ENCODE peak calls at places on chromosomes 1 and 21, in eight cellular contexts. N, K, S, R, X, Y, G and I are unnamed samples.

GRCh38 chr1:108050911-108051624 is 86.1 kb upstream of the VAV3 start:
- DNase-seq in G (no peak), K (no peak), S (peak; percentile 31), R (no peak), N (no peak), X (peak; percentile 62), Y (no peak), I (no peak)

GRCh38 chr1:59569198-59569597 is 245.6 kb upstream of the HOOK1 start:
- DNase-seq in Y (no peak), N (no peak), R (no peak), K (no peak), S (peak; percentile 21), G (no peak), X (no peak), I (no peak)

GRCh38 chr1:240044620-240045019 is 47.1 kb upstream of the FMN2 start:
- DNase-seq in S (peak; percentile 48), N (no peak), Y (no peak), R (no peak), G (no peak), K (no peak), X (no peak), I (peak; percentile 7)

GRCh38 chr1:161905269-161905884 is 118.3 kb downstream of the OLFML2B start:
- DNase-seq in S (peak; percentile 47), G (peak; percentile 31), R (peak; percentile 20), K (no peak), N (peak; percentile 25), Y (peak; percentile 67), X (peak; percentile 57), I (peak; percentile 26)

GRCh38 chr1:44819257-44819593 is 10.9 kb downstream of the BTBD19 start:
- DNase-seq in Y (no peak), R (no peak), S (no peak), N (no peak), X (peak; percentile 72), K (no peak), G (no peak), I (no peak)

GRCh38 chr21:41503331-41503730 is 4.6 kb downstream of the TMPRSS2 start:
- DNase-seq in G (no peak), N (no peak), K (no peak), R (no peak), Y (no peak), S (no peak), X (no peak), I (no peak)

GRCh38 chr1:199743227-199743626 is 284.3 kb upstream of the NR5A2 start:
- DNase-seq in S (peak; percentile 36), R (peak; percentile 39), N (no peak), G (no peak), K (peak; percentile 12), X (no peak), Y (no peak), I (peak; percentile 39)

GRCh38 chr1:8075511-8076051 is 49.5 kb upstream of the ERRFI1 start:
- DNase-seq in G (no peak), S (no peak), N (no peak), K (no peak), R (peak; percentile 30), Y (no peak), X (no peak), I (peak; percentile 16)

GRCh38 chr1:44817771-44818495 is 9.6 kb downstream of the BTBD19 start:
- DNase-seq in S (no peak), X (no peak), G (no peak), K (no peak), Y (no peak), R (no peak), N (no peak), I (no peak)

GRCh38 chr1:47894718-47895393 is 102.3 kb downstream of the TRABD2B start:
- DNase-seq in N (no peak), S (peak; percentile 45), G (no peak), X (peak; percentile 69), K (peak; percentile 57), R (peak; percentile 4), Y (peak; percentile 50), I (no peak)

GRCh38 chr1:232880354-232880753 is 70.1 kb upstream of the NTPCR start:
- DNase-seq in N (no peak), G (peak; percentile 50), K (no peak), X (peak; percentile 85), Y (peak; percentile 74), R (peak; percentile 29), S (peak; percentile 33), I (peak; percentile 13)

GRCh38 chr1:23525558-23526174 is 5.4 kb downstream of the E2F2 start:
- DNase-seq in X (no peak), G (no peak), R (no peak), K (no peak), S (no peak), Y (no peak), N (no peak), I (no peak)

GRCh38 chr1:226979517-226980121 is 39.5 kb downstream of the COQ8A start:
- DNase-seq in R (no peak), Y (no peak), N (no peak), X (peak; percentile 54), K (no peak), S (no peak), G (no peak), I (no peak)

GRCh38 chr1:116824631-116825399 is 70.6 kb downstream of the CD2 start:
- DNase-seq in R (no peak), Y (no peak), N (no peak), G (no peak), K (no peak), X (peak; percentile 75), S (no peak), I (no peak)

GRCh38 chr1:204301171-204301957 is 58.4 kb downstream of the PLEKHA6 start:
- DNase-seq in R (no peak), Y (no peak), K (no peak), S (no peak), N (no peak), G (no peak), X (no peak), I (no peak)

GRCh38 chr1:51960262-51960661 is 30.2 kb downstream of the RAB3B start:
- DNase-seq in N (no peak), K (no peak), G (no peak), X (peak; percentile 84), S (no peak), Y (no peak), R (no peak), I (no peak)

GRCh38 chr1:225866981-225867380 is 15.2 kb downstream of the TMEM63A start:
- DNase-seq in Y (no peak), K (no peak), N (no peak), R (no peak), S (no peak), X (no peak), G (no peak), I (no peak)

GRCh38 chr1:36161656-36162531 is 5.9 kb downstream of the MAP7D1 start:
- DNase-seq in K (no peak), X (peak; percentile 75), G (no peak), R (no peak), N (no peak), S (peak; percentile 46), Y (peak; percentile 42), I (peak; percentile 33)

GRCh38 chr1:241460098-241460873 is 59.3 kb downstream of the FH start:
- DNase-seq in R (no peak), N (no peak), G (no peak), K (no peak), Y (no peak), S (no peak), X (no peak), I (no peak)

GRCh38 chr1:3456964-3457909 is 2.8 kb downstream of the ARHGEF16 start:
- DNase-seq in Y (no peak), K (no peak), N (no peak), S (no peak), X (no peak), R (no peak), G (no peak), I (no peak)

GRCh38 chr1:153670257-153670858 is 435 bp downstream of the ILF2 start:
- DNase-seq in X (no peak), Y (no peak), R (no peak), N (no peak), S (no peak), K (no peak), G (no peak), I (no peak)

DNA sequence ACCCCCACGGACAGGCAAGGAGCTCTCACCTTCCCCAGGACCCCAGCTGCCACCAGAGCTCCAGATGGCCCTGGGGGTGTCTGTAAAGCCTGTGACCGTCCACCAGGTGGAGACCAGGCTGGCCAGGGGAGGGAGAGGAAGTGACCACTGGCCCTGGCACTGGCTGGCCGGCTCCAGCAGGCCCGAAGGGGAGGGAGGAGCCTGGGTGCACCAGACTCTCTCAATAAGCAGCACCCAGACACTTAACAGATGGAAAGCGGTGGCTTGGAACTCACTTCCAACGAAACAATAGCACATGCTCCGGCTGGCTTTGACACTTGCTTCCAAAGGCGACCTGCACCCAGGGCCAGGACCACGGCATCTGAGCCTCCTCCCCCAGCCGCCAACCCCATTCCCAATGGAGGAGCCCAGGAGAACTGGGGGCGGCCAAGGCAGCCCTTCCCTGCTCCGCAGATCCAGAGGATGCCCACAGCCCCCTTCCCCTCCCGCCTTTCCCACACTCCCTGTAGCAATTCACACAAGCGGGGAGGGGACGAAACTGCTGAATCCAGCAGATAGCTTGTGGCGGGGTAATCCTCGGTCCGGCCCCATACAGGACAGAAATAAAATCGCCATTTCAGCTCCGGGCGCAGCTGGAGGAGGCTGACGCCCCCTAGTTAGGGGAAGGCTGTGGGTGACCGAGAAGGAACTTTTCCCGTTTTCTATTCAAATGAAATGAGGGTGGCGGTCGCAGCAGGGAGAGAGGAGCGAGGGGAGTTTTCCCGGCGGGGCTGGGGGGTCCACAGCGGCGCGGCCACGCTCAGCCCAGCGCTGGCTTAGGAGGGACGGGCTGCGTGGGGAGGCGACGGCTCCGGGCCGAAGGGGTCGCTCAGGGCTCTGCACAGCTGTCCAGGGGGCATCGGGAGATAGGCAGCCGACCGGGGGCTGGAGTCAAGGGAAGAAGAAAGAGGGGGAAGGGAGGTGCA is 612 bp upstream of the PDE9A start:
- DNase-seq in X (peak; percentile 87), R (peak; percentile 31), N (no peak), Y (peak; percentile 29), S (peak; percentile 60), G (no peak), K (peak; percentile 51), I (no peak)
- H3K4me3 ChIP-seq in X (peak overlapping the region; percentile 79), R (peak overlapping the region; percentile 39), N (no peak overlapping the region), Y (no peak overlapping the region), S (peak overlapping the region; percentile 20), G (no peak overlapping the region), K (no peak overlapping the region), I (no peak overlapping the region)

GRCh38 chr1:29379438-29380073 is 143.2 kb downstream of the PTPRU start:
- DNase-seq in R (peak; percentile 38), K (no peak), X (peak; percentile 81), Y (peak; percentile 71), G (peak; percentile 72), N (peak; percentile 15), S (peak; percentile 73), I (peak; percentile 45)
- TF ChIP-seq CTCF in R (peak; percentile 62), K (peak; percentile 58), X (peak; percentile 94), Y (peak; percentile 80), G (peak; percentile 87), N (peak; percentile 83), S (peak; percentile 94), I (peak; percentile 60)

GRCh38 chr1:67170751-67171573 is 4.7 kb downstream of the IL23R start:
- DNase-seq in K (no peak), R (no peak), X (no peak), S (no peak), Y (no peak), N (no peak), G (no peak), I (no peak)
- H3K4me3 ChIP-seq in K (no peak overlapping the region), R (no peak overlapping the region), X (no peak overlapping the region), S (no peak overlapping the region), Y (no peak overlapping the region), N (no peak overlapping the region), G (no peak overlapping the region), I (no peak overlapping the region)

DNA sequence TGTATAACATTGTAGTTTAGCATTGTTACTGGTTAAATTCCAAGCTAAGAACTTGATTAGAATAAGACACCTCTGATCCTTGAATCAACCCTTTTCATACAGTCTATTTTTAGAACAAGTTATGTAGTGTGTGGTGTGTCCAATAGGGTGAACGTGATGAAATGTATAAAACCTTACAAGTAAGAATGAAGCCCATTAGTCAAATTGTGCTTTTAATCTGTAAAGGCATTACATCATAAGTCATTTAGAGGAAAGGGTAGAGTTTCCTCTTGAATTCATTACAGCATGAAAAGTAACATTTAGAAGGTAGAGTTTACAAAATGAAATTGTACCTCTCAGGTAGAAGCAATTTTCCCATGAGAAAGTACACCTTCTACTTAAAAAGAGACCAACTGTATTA is 479.2 kb downstream of the LTN1 start:
- DNase-seq in R (peak; percentile 23), N (no peak), X (no peak), K (no peak), Y (peak; percentile 6), S (no peak), G (no peak), I (peak; percentile 42)
- TF ChIP-seq CTCF in R (no peak), N (no peak), X (no peak), K (no peak), Y (no peak), S (no peak), G (no peak), I (no peak)